ENCODE peak calls at places on chromosomes 16 and 17, in eight cellular contexts. R is tibial artery; J is K562; P is stomach; H is mammary epithelial cell; N is gastrocnemius medialis; M is heart right ventricle; I is CD8-positive, alpha-beta memory T cell. Z is an unnamed sample. For H3K4me1, the result is how much of the 10 kb centered on the place peaks cover.

GRCh38 chr16:19344224-19344801 is 58.8 kb downstream of the CLEC19A start:
- DNase-seq in N (no peak), M (no peak), I (no peak), H (no peak), J (no peak), P (no peak), R (no peak), Z (no peak)

GRCh38 chr17:20922128-20922670 is 120.6 kb downstream of the USP22 start:
- DNase-seq in J (peak), P (no peak), N (peak), R (no peak), H (peak), I (no peak), M (peak), Z (no peak)

GRCh38 chr16:84737658-84738057 is 37.9 kb downstream of the USP10 start:
- DNase-seq in H (no peak), R (no peak), N (no peak), M (no peak), J (no peak), I (no peak), P (peak), Z (peak)

GRCh38 chr17:40886090-40886489 is 1.0 kb upstream of the KRT20 start:
- DNase-seq in R (no peak), M (no peak), J (no peak), I (no peak), P (no peak), H (no peak), N (no peak), Z (no peak)

GRCh38 chr16:18834873-18835272 is 33.5 kb upstream of the ARL6IP1 start:
- DNase-seq in J (no peak), N (no peak), I (no peak), H (no peak), R (no peak), P (no peak), M (no peak), Z (no peak)

GRCh38 chr16:11629071-11630030 is 38.9 kb upstream of the SNN start:
- DNase-seq in J (no peak), P (no peak), I (no peak), M (no peak), H (no peak), R (no peak), N (no peak), Z (no peak)

GRCh38 chr16:58904254-58904653 is 170.1 kb upstream of the GOT2 start:
- DNase-seq in P (no peak), R (no peak), I (no peak), H (no peak), N (no peak), M (no peak), J (no peak), Z (no peak)

GRCh38 chr17:17511293-17511741 is 15.1 kb upstream of the RASD1 start:
- DNase-seq in N (no peak), R (no peak), P (no peak), M (no peak), I (no peak), H (no peak), J (no peak), Z (no peak)

GRCh38 chr16:50247906-50248608 is 18.3 kb upstream of the ADCY7 start:
- DNase-seq in N (no peak), J (no peak), I (no peak), R (no peak), H (no peak), M (no peak), P (no peak), Z (no peak)

GRCh38 chr16:85015481-85016177 is 4.3 kb upstream of the ZDHHC7 start:
- DNase-seq in R (no peak), H (no peak), P (no peak), I (no peak), N (no peak), J (no peak), M (no peak), Z (no peak)

GRCh38 chr17:62780273-62780672 is 27.8 kb downstream of the MARCHF10 start:
- DNase-seq in H (no peak), P (peak), M (peak), N (peak), J (no peak), R (no peak), I (no peak), Z (no peak)

GRCh38 chr16:27460663-27461482 is 58.9 kb downstream of the IL21R start:
- DNase-seq in H (no peak), R (no peak), P (no peak), N (peak), I (no peak), J (no peak), M (no peak), Z (no peak)

GRCh38 chr17:77002103-77003045 is 134.2 kb downstream of the MGAT5B start:
- DNase-seq in N (no peak), I (no peak), P (no peak), R (no peak), J (no peak), H (peak), M (no peak), Z (no peak)

GRCh38 chr17:49450181-49450580 is 35.5 kb upstream of the PHB1 start:
- DNase-seq in H (no peak), I (no peak), M (no peak), J (no peak), R (no peak), N (no peak), P (no peak), Z (no peak)

GRCh38 chr17:77396610-77397009 is 255.8 kb downstream of the SEC14L1 start:
- DNase-seq in M (no peak), I (no peak), R (no peak), P (no peak), J (no peak), H (no peak), N (peak), Z (no peak)

GRCh38 chr17:68377771-68378201 is 79.5 kb downstream of the WIPI1 start:
- DNase-seq in I (no peak), N (no peak), P (no peak), R (no peak), H (no peak), J (no peak), M (no peak), Z (no peak)

GRCh38 chr17:27968206-27968732 is 74.2 kb upstream of the NLK start:
- DNase-seq in P (peak), H (no peak), N (no peak), J (peak), R (no peak), I (no peak), M (peak), Z (no peak)

GRCh38 chr16:55515110-55515509 is 6.2 kb downstream of the LPCAT2 start:
- DNase-seq in P (no peak), I (no peak), R (no peak), N (no peak), H (peak), J (no peak), M (no peak), Z (no peak)

GRCh38 chr17:57697891-57698708 is 47.0 kb downstream of the CCDC182 start:
- DNase-seq in R (no peak), H (no peak), M (no peak), N (no peak), P (no peak), I (no peak), J (no peak), Z (no peak)

GRCh38 chr16:8063151-8063550 is 527.2 kb downstream of the TMEM114 start:
- DNase-seq in H (no peak), R (no peak), M (no peak), N (no peak), I (no peak), J (no peak), P (no peak), Z (no peak)

GRCh38 chr17:263271-263670 is 81.8 kb upstream of the DOC2B start:
- DNase-seq in J (no peak), M (no peak), P (peak), H (no peak), N (no peak), I (no peak), R (no peak), Z (peak)

GRCh38 chr16:87369796-87370719 is 13.5 kb downstream of the FBXO31 start:
- DNase-seq in P (no peak), J (no peak), R (no peak), H (no peak), I (no peak), M (peak), N (peak), Z (no peak)

GRCh38 chr17:61594294-61594825 is 3.3 kb upstream of the NACA2 start:
- DNase-seq in J (no peak), R (no peak), M (no peak), I (no peak), P (no peak), N (no peak), H (peak), Z (no peak)

GRCh38 chr17:29179232-29180036 is 764 bp downstream of the MYO18A start:
- DNase-seq in I (no peak), M (peak), R (no peak), P (peak), J (peak), H (peak), N (no peak), Z (peak)

GRCh38 chr16:69324585-69325253 is 5.7 kb downstream of the PDF start:
- DNase-seq in R (no peak), M (no peak), P (no peak), H (no peak), J (peak), N (no peak), I (no peak), Z (no peak)

GRCh38 chr17:41651625-41652460 is 27.5 kb upstream of the KRT17 start:
- DNase-seq in H (peak), I (no peak), M (no peak), J (no peak), N (no peak), P (peak), R (peak), Z (peak)

GRCh38 chr16:17940584-17940983 is 396.0 kb downstream of the NPIPA8 start:
- DNase-seq in M (no peak), R (no peak), J (no peak), H (no peak), N (no peak), I (no peak), P (no peak), Z (no peak)

GRCh38 chr16:80198995-80199299 is 341.8 kb upstream of the DYNLRB2 start:
- DNase-seq in P (no peak), R (no peak), M (no peak), H (no peak), J (no peak), I (no peak), N (no peak), Z (no peak)

GRCh38 chr17:14541714-14542113 is 240.8 kb downstream of the HS3ST3B1 start:
- DNase-seq in R (no peak), J (no peak), P (no peak), N (no peak), M (no peak), H (no peak), I (no peak), Z (no peak)

GRCh38 chr16:85134076-85134793 is 22.0 kb upstream of the CIBAR2 start:
- DNase-seq in H (no peak), N (no peak), J (no peak), I (no peak), P (no peak), R (no peak), M (no peak), Z (no peak)

GRCh38 chr16:56281256-56281805 is 90.0 kb downstream of the GNAO1 start:
- DNase-seq in I (no peak), N (no peak), P (no peak), R (no peak), H (no peak), J (peak), M (no peak), Z (no peak)

GRCh38 chr17:80859004-80859941 is 132.4 kb upstream of the CHMP6 start:
- DNase-seq in P (peak), R (peak), H (peak), I (no peak), N (peak), J (no peak), M (peak), Z (peak)

DNA sequence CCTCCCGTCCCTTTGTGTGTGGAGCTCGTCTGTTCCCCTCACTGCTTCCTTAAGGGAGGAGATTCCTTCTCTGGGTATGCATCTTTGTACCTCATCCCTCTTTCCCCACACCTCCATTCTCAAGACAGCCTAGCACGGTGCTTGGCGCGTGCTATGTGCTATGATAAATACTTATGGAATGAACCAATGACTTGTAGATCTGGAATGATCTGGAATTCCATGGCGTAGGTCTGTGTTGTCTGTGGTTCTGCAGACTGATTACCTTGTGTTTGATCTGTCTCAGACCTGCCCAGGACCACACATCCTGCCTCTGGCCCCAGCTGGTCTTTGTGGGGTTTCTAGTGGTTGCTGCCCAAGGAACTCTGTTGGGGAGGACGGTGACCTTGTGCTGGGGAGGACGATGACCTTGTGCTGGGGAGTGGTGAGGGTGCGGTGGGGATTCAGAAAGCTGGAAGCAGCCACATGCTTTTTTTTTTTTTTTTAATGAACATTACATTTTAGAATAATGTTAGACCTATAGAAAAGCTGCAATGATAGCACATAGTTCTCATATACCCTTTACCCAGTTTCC is 33.5 kb upstream of the ETV4 start:
- DNase-seq in N (no peak), I (no peak), M (no peak), P (no peak), J (no peak), R (no peak), H (peak), Z (no peak)
- H3K4me1 ChIP-seq in N (under half), I (under half), M (half or more), P (under half), J (under half), R (under half), H (under half), Z (under half)

GRCh38 chr16:1334739-1335138 is 1.3 kb downstream of the BAIAP3 start:
- DNase-seq in R (no peak), N (no peak), H (no peak), P (no peak), M (no peak), J (no peak), I (no peak), Z (no peak)
- H3K4me1 ChIP-seq in R (under half), N (under half), H (under half), P (under half), M (under half), J (under half), I (under half), Z (under half)

GRCh38 chr17:74814453-74814852 is 38.3 kb upstream of the NAT9 start:
- DNase-seq in M (no peak), H (no peak), I (no peak), P (no peak), R (no peak), J (no peak), N (no peak), Z (no peak)

GRCh38 chr17:74818306-74818705 is 41.4 kb downstream of the GRIN2C start:
- DNase-seq in P (no peak), M (no peak), J (peak), I (no peak), R (no peak), N (no peak), H (no peak), Z (no peak)

GRCh38 chr17:74815067-74815466 is 38.9 kb upstream of the NAT9 start:
- DNase-seq in N (no peak), H (no peak), R (no peak), J (no peak), P (no peak), M (no peak), I (no peak), Z (no peak)

GRCh38 chr17:74815671-74816370 is 39.7 kb upstream of the NAT9 start:
- DNase-seq in J (peak), M (no peak), P (no peak), R (no peak), H (no peak), N (no peak), I (no peak), Z (no peak)

DNA sequence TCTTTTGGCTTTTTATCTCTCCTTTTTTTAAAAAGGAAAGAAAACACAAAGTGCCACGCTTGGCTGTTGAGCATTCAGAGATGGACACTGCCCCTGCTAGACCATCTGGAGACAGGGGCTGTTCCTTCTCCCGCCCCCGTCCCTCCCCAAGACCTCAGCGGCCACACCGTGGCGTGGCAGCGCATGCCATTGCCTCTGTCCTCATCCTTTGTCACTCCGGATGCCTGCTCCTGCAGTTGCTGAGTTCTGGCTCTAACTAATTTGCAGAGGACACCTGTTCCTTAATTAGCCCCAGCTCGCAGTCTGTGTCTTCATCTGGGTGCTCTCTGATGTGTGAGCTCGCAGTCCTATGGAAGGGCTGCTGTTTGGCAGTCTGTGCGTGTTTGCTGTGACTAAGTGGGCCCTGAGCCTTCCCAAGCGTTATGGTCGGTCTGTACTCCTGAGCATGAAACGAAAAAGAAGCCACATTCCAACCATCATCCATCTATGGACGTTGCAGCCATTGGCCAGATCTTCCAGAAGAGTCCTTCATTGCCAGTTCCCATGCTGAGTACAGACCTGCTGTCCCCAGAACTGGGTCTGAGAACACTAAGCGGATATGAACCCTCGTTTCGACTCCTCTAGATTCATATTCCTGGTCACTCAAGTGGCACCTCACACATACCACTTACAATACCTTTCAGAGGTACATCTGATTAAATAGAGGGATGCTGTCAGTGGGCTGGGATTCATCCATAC is 40.9 kb upstream of the NAT9 start:
- DNase-seq in P (no peak), I (no peak), R (no peak), J (no peak), N (no peak), H (no peak), M (no peak), Z (no peak)
- H3K4me1 ChIP-seq in P (under half), I (under half), R (under half), J (under half), N (under half), H (under half), M (under half), Z (under half)

DNA sequence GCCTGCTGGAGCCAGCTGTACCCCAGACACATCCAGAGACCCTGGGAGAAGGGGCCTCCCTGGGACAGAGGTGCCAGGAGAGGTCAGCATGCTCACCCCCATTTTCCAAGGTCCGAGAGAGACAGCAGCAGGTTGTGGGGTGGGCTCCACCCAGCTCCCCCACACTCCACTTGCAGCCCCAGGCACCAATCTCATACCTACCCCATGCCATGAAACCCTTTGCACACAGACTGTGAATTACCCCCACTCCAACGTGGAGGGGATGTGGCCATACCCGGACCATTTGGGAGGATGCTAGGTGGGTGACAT is 34.0 kb downstream of the ZFPM1 start:
- DNase-seq in N (no peak), M (no peak), P (no peak), I (no peak), J (no peak), H (no peak), R (no peak), Z (no peak)
- H3K4me1 ChIP-seq in N (under half), M (under half), P (half or more), I (under half), J (under half), H (under half), R (under half), Z (under half)

GRCh38 chr16:89101303-89102034 is 7.8 kb downstream of the ACSF3 start:
- DNase-seq in M (no peak), I (no peak), P (no peak), R (no peak), N (no peak), J (no peak), H (no peak), Z (peak)
- H3K4me1 ChIP-seq in M (under half), I (under half), P (under half), R (under half), N (under half), J (under half), H (under half), Z (half or more)

DNA sequence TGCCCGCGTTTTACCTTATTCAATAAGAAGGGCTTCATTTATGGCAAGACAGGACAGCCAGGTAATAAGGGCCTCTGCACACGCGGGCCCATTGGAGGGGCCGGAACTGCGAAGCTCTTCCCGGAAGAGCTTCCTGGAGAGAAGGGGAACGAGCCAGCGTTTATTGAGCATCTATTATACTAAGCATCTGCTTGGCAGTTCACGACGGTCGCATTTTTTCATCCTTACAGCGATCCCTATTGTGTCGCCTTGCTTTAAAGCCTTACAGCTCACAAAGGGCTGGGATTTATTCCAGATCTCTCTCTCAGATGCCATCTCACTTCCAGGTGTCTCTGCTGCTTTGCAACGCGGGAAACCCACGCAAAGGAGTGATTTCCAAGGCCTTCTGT is 546 bp downstream of the ZPBP2 start:
- DNase-seq in J (no peak), P (no peak), N (no peak), M (no peak), R (no peak), I (no peak), H (no peak), Z (no peak)
- H3K4me1 ChIP-seq in J (under half), P (under half), N (under half), M (under half), R (under half), I (under half), H (under half), Z (under half)

Z was measured in mucosa of descending colon.